ENCODE peak calls at places on chromosome 7, in ten cellular contexts. D is AG20443; O is stimulated activated naive B cell treated with anti-CD40 and anti-IgM and Interleukin-4, amounts not matched to agents 10 μg/mL and 1 μg/mL and 100 μg/mL, for 72 hours; U is H4; M is memory B cell; C is cardiac muscle cell; Z is NCI-H1105 treated with DMSO at 0.1 percent for 48 hours; E is AG09319; N is NCI-H226; R is endodermal cell. V is an unnamed sample.

GRCh38 chr7:112869111-112869774 is 79.0 kb upstream of the TMEM168 start:
- DNase-seq in D (peak; percentile 23), O (no peak), U (peak; percentile 67), M (peak; percentile 39), C (peak; percentile 63), Z (no peak), E (no peak), N (peak; percentile 25), R (peak; percentile 91), V (peak; percentile 20)

GRCh38 chr7:99010281-99010680 is 131.9 kb downstream of the TRRAP start:
- DNase-seq in D (no peak), O (no peak), U (no peak), M (no peak), C (no peak), Z (no peak), E (no peak), N (no peak), R (peak; percentile 25), V (no peak)

GRCh38 chr7:84686373-84686772 is 491.8 kb upstream of the SEMA3A start:
- DNase-seq in D (no peak), O (no peak), U (no peak), M (no peak), C (no peak), Z (no peak), E (no peak), N (no peak), R (no peak), V (no peak)

GRCh38 chr7:113100091-113100723 is 13.6 kb upstream of the GPR85 start:
- DNase-seq in D (peak; percentile 10), O (no peak), U (peak; percentile 46), M (no peak), C (peak; percentile 88), Z (peak; percentile 76), E (no peak), N (no peak), R (no peak), V (no peak)

GRCh38 chr7:55469271-55469681 is 103.0 kb downstream of the VOPP1 start:
- DNase-seq in D (no peak), O (no peak), U (no peak), M (no peak), C (no peak), Z (no peak), E (no peak), N (no peak), R (no peak), V (no peak)

GRCh38 chr7:49781996-49782395 is 8.6 kb downstream of the VWC2 start:
- DNase-seq in D (no peak), O (no peak), U (no peak), M (no peak), C (no peak), Z (no peak), E (no peak), N (no peak), R (no peak), V (no peak)

GRCh38 chr7:91847881-91848599 is 32.5 kb downstream of the MTERF1 start:
- DNase-seq in D (no peak), O (no peak), U (no peak), M (no peak), C (no peak), Z (no peak), E (no peak), N (no peak), R (no peak), V (peak; percentile 8)

GRCh38 chr7:42945821-42946615 is 13.8 kb downstream of the MRPL32 start:
- DNase-seq in D (peak; percentile 64), O (no peak), U (peak; percentile 53), M (no peak), C (no peak), Z (no peak), E (no peak), N (no peak), R (no peak), V (no peak)

GRCh38 chr7:93941956-93942355 is 20.4 kb downstream of the GNG11 start:
- DNase-seq in D (no peak), O (no peak), U (peak; percentile 16), M (no peak), C (peak; percentile 55), Z (no peak), E (no peak), N (no peak), R (no peak), V (no peak)

GRCh38 chr7:116499168-116500070 is at the start of gene CAV2:
- DNase-seq in D (peak; percentile 92), O (no peak), U (peak; percentile 44), M (peak; percentile 8), C (peak; percentile 72), Z (no peak), E (no peak), N (peak; percentile 34), R (peak; percentile 90), V (no peak)

GRCh38 chr7:114889646-114890285 is 32.1 kb upstream of the MDFIC start:
- DNase-seq in D (peak; percentile 86), O (no peak), U (peak; percentile 88), M (no peak), C (peak; percentile 96), Z (no peak), E (peak; percentile 80), N (peak; percentile 87), R (no peak), V (peak; percentile 75)

GRCh38 chr7:48112431-48113165 is 23.5 kb downstream of the UPP1 start:
- DNase-seq in D (no peak), O (no peak), U (no peak), M (no peak), C (no peak), Z (no peak), E (no peak), N (peak; percentile 62), R (no peak), V (no peak)

GRCh38 chr7:144548556-144548955 is 145.1 kb upstream of the NOBOX start:
- DNase-seq in D (no peak), O (no peak), U (no peak), M (no peak), C (no peak), Z (no peak), E (no peak), N (no peak), R (no peak), V (no peak)

GRCh38 chr7:107387573-107388219 is 82.2 kb upstream of the GPR22 start:
- DNase-seq in D (no peak), O (no peak), U (peak; percentile 97), M (no peak), C (peak; percentile 42), Z (no peak), E (peak; percentile 94), N (no peak), R (no peak), V (no peak)

GRCh38 chr7:37495574-37496184 is 47.0 kb upstream of the ELMO1 start:
- DNase-seq in D (peak; percentile 30), O (no peak), U (peak; percentile 41), M (peak; percentile 25), C (peak; percentile 74), Z (peak; percentile 16), E (peak; percentile 1), N (peak; percentile 14), R (no peak), V (peak; percentile 17)